ENCODE peak calls at places on chromosome X, in four cellular contexts. One of them, this sample, is unnamed.
A peak's percentile ranks its signal among the peaks of the same experiment; 100 is the strongest.

GRCh38 chrX:54961750-54962149 is 32.2 kb downstream of the PFKFB1 start:
- DNase-seq in NT2/D1: no peak
- DNase-seq in H1: no peak
- DNase-seq in GM12878: no peak
- DNase-seq in this sample: no peak

GRCh38 chrX:132968282-132968681 is 9.9 kb upstream of the HS6ST2 start:
- DNase-seq in GM12878: no peak
- DNase-seq in H1: no peak
- DNase-seq in NT2/D1: no peak
- DNase-seq in this sample: no peak

GRCh38 chrX:10030570-10030969 is 63.4 kb downstream of the CLDN34 start:
- DNase-seq in NT2/D1: no peak
- DNase-seq in GM12878: no peak
- DNase-seq in H1: no peak
- DNase-seq in this sample: peak; percentile 53

GRCh38 chrX:126770179-126770578 is 49.4 kb upstream of the PRR32 start:
- DNase-seq in H1: no peak
- DNase-seq in NT2/D1: peak; percentile 25
- DNase-seq in GM12878: no peak
- DNase-seq in this sample: no peak

GRCh38 chrX:20432048-20432447 is 165.3 kb upstream of the RPS6KA3 start:
- DNase-seq in H1: no peak
- DNase-seq in NT2/D1: no peak
- DNase-seq in GM12878: no peak
- DNase-seq in this sample: no peak

GRCh38 chrX:9677098-9677739 is 88.4 kb downstream of the GPR143 start:
- DNase-seq in NT2/D1: no peak
- DNase-seq in GM12878: peak; percentile 89
- DNase-seq in H1: no peak
- DNase-seq in this sample: no peak

GRCh38 chrX:19007868-19008267 is 24.0 kb upstream of the PHKA2 start:
- DNase-seq in NT2/D1: no peak
- DNase-seq in H1: no peak
- DNase-seq in GM12878: no peak
- DNase-seq in this sample: no peak

GRCh38 chrX:151505796-151506195 is 57.7 kb upstream of the PASD1 start:
- DNase-seq in GM12878: no peak
- DNase-seq in NT2/D1: no peak
- DNase-seq in H1: peak; percentile 44
- DNase-seq in this sample: peak; percentile 3

GRCh38 chrX:3713225-3713936 is at the start of gene PRKX:
- DNase-seq in GM12878: peak; percentile 13
- DNase-seq in NT2/D1: no peak
- DNase-seq in H1: peak; percentile 60
- DNase-seq in this sample: no peak

GRCh38 chrX:41922125-41922521 is 1.2 kb downstream of the CASK start:
- DNase-seq in GM12878: no peak
- DNase-seq in NT2/D1: no peak
- DNase-seq in H1: no peak
- DNase-seq in this sample: no peak

GRCh38 chrX:35285289-35285962 is 342.8 kb downstream of the FAM47B start:
- DNase-seq in H1: no peak
- DNase-seq in NT2/D1: no peak
- DNase-seq in GM12878: no peak
- DNase-seq in this sample: no peak

GRCh38 chrX:33211356-33212254 is at the start of gene DMD:
- DNase-seq in NT2/D1: no peak
- DNase-seq in GM12878: no peak
- DNase-seq in H1: no peak
- DNase-seq in this sample: peak; percentile 1

GRCh38 chrX:22135171-22135711 is 103.1 kb downstream of the PHEX start:
- DNase-seq in GM12878: no peak
- DNase-seq in H1: no peak
- DNase-seq in NT2/D1: no peak
- DNase-seq in this sample: no peak

GRCh38 chrX:153882086-153882498 is 3.9 kb downstream of the L1CAM start:
- DNase-seq in NT2/D1: no peak
- DNase-seq in GM12878: no peak
- DNase-seq in H1: no peak
- DNase-seq in this sample: peak; percentile 84

GRCh38 chrX:136665258-136665900 is 17.4 kb downstream of the CD40LG start:
- DNase-seq in H1: no peak
- DNase-seq in GM12878: no peak
- DNase-seq in NT2/D1: no peak
- DNase-seq in this sample: no peak

GRCh38 chrX:39201305-39201990 is 400.2 kb downstream of the MID1IP1 start:
- DNase-seq in GM12878: no peak
- DNase-seq in H1: no peak
- DNase-seq in NT2/D1: no peak
- DNase-seq in this sample: no peak

GRCh38 chrX:119156241-119156640 is 28.6 kb upstream of the KIAA1210 start:
- DNase-seq in H1: no peak
- DNase-seq in GM12878: no peak
- DNase-seq in NT2/D1: no peak
- DNase-seq in this sample: no peak

GRCh38 chrX:25433307-25433706 is 417.5 kb upstream of the ARX start:
- DNase-seq in NT2/D1: no peak
- DNase-seq in GM12878: no peak
- DNase-seq in H1: no peak
- DNase-seq in this sample: no peak

GRCh38 chrX:10484683-10485247 is 135.6 kb downstream of the MID1 start:
- DNase-seq in NT2/D1: no peak
- DNase-seq in H1: no peak
- DNase-seq in GM12878: no peak
- DNase-seq in this sample: peak; percentile 56

GRCh38 chrX:40578039-40578438 is 2.7 kb upstream of the ATP6AP2 start:
- DNase-seq in NT2/D1: no peak
- DNase-seq in H1: no peak
- DNase-seq in GM12878: no peak
- DNase-seq in this sample: peak; percentile 40

GRCh38 chrX:38563006-38563405 is 1.7 kb downstream of the TSPAN7 start:
- DNase-seq in H1: no peak
- DNase-seq in GM12878: no peak
- DNase-seq in NT2/D1: no peak
- DNase-seq in this sample: peak; percentile 45

GRCh38 chrX:136397001-136397400 is 90.7 kb upstream of the BRS3 start:
- DNase-seq in GM12878: no peak
- DNase-seq in H1: no peak
- DNase-seq in NT2/D1: no peak
- DNase-seq in this sample: peak; percentile 0

GRCh38 chrX:123570011-123570590 is 162.8 kb downstream of the THOC2 start:
- DNase-seq in NT2/D1: no peak
- DNase-seq in H1: no peak
- DNase-seq in GM12878: no peak
- DNase-seq in this sample: no peak

GRCh38 chrX:38654302-38654701 is 93.0 kb downstream of the TSPAN7 start:
- DNase-seq in NT2/D1: peak; percentile 13
- DNase-seq in GM12878: no peak
- DNase-seq in H1: no peak
- DNase-seq in this sample: peak; percentile 36

DNA sequence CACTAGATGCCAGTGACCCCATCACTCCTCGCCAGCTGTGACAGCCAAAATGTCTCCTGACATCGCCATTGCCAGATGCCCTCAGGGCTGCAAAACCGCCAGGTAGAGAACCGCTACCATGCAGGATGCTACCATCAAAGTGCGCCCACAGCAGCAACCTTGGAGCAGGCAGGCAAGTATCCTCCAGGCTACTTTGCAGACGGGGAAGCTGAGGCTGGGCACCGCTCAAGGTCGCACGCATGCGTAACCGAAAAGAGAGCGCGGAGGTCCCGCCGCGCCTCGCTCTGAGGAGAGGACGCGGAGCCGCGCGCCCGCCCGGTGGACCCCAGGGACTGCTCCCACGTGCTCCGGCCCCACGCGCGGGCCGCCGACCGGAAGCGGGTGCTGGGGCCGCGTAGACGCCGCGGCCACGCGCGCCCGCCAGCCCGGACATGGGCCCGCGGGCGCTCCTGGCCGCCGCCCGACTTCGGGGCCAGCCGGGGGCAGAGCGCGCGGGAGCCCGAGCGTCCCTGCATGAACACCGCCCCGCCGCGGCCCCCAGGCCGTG is at the start of gene STS:
- DNase-seq in GM12878: no peak
- DNase-seq in H1: peak; percentile 49
- DNase-seq in NT2/D1: no peak
- DNase-seq in this sample: no peak
- H3K9ac ChIP-seq in GM12878: peak within 1 kb of the TSS; percentile 73
- H3K9ac ChIP-seq in H1: peak within 1 kb of the TSS; percentile 40
- H3K9ac ChIP-seq in NT2/D1: peak within 1 kb of the TSS; percentile 91
- H3K9ac ChIP-seq in this sample: peak within 1 kb of the TSS; percentile 71

GRCh38 chrX:110394653-110395052 is 36.0 kb downstream of the RTL9 start:
- DNase-seq in NT2/D1: no peak
- DNase-seq in H1: no peak
- DNase-seq in GM12878: no peak
- DNase-seq in this sample: no peak
- TF ChIP-seq SUZ12 in NT2/D1: no peak
- TF ChIP-seq SUZ12 in H1: no peak
- TF ChIP-seq SUZ12 in GM12878: no peak
- TF ChIP-seq SUZ12 in this sample: no peak

DNA sequence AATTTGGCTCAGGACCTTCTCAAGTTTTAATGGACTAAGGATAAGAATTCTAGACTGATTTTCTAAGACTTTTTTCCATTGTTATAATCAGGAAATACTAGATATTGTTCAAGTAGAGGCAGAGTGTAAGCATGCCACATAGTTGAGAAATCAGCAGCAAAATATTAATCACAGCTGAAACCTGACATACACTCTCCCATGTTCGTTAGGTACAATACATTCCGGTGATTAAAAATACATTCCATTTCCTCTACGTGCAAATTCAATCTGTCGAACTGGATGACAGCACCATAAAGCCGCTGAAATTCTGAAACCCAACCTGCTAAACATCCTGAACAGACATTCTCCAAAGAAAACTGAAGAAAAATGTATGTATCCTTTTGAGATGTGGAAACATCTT is 587.6 kb upstream of the DIPK2B start:
- DNase-seq in NT2/D1: no peak
- DNase-seq in GM12878: no peak
- DNase-seq in H1: no peak
- DNase-seq in this sample: no peak
- H3K9ac ChIP-seq in NT2/D1: no peak overlapping the region
- H3K9ac ChIP-seq in GM12878: no peak overlapping the region
- H3K9ac ChIP-seq in H1: no peak overlapping the region
- H3K9ac ChIP-seq in this sample: no peak overlapping the region

DNA sequence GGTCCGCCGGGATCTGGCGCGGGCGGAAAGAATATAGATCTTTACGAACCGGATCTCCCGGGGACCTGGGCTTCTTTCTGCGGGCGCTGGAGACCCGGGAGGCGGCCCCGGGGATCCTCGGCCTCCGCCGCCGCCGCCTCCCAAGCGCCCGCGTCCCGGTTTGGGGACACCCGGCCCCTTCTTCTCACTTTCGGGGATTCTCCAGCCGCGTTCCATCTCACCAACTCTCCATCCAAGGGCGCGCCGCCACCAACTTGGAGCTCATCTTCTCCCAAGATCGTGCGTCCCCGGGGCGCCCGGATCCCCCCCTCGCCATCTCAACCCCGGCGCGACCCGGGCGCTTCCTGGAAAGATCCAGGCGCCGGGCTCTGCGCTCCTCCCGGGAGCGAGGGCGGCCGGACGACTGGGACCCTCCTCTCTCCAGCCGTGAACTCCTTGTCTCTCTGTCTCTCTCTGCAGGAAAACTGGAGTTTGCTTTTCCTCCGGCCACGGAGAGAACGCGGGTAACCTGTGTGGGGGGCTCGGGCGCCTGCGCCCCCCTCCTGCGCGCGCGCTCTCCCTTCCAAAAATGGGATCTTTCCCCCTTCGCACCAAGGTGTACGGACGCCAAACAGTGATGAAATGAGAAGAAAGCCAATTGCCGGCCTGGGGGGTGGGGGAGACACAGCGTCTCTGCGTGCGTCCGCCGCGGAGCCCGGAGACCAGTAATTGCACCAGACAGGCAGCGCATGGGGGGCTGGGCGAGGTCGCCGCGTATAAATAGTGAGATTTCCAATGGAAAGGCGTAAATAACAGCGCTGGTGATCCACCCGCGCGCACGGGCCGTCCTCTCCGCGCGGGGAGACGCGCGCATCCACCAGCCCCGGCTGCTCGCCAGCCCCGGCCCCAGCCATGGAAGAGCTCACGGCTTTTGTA is at the start of gene SHOX:
- DNase-seq in GM12878: no peak
- DNase-seq in NT2/D1: no peak
- DNase-seq in H1: no peak
- DNase-seq in this sample: no peak
- TF ChIP-seq SUZ12 in GM12878: no peak
- TF ChIP-seq SUZ12 in NT2/D1: peak; percentile 90
- TF ChIP-seq SUZ12 in H1: peak; percentile 92
- TF ChIP-seq SUZ12 in this sample: no peak

GRCh38 chrX:43655151-43655676 is 885 bp upstream of the MAOA start:
- DNase-seq in H1: peak; percentile 51
- DNase-seq in GM12878: no peak
- DNase-seq in NT2/D1: no peak
- DNase-seq in this sample: no peak
- H3K9ac ChIP-seq in H1: no peak overlapping the region
- H3K9ac ChIP-seq in GM12878: no peak overlapping the region
- H3K9ac ChIP-seq in NT2/D1: peak overlapping the region; percentile 67
- H3K9ac ChIP-seq in this sample: peak overlapping the region; percentile 82

DNA sequence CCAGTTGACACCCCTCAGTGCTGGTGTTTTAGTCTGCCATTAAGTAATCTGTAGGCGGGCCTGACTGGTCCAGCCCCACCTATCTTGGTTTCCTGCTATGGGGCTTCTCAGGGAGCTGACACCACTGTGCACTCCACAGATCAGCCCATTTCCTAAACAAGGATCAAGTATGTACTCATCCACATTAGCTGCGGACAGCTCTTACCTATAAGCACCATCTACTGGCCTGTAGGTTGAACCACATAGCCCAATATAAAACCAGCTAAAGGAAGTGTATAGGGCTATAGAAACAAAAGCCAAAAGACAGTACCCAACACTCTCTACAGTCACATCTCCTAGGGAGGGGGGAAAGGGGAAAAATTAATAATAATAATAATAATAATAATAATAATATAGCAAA is 353.5 kb upstream of the CXorf51B start:
- DNase-seq in GM12878: no peak
- DNase-seq in H1: no peak
- DNase-seq in NT2/D1: no peak
- DNase-seq in this sample: no peak
- TF ChIP-seq SUZ12 in GM12878: no peak
- TF ChIP-seq SUZ12 in H1: no peak
- TF ChIP-seq SUZ12 in NT2/D1: no peak
- TF ChIP-seq SUZ12 in this sample: no peak

GRCh38 chrX:73850124-73851013 is 287.4 kb downstream of the CHIC1 start:
- DNase-seq in H1: no peak
- DNase-seq in NT2/D1: peak; percentile 16
- DNase-seq in GM12878: peak; percentile 62
- DNase-seq in this sample: peak; percentile 1
- H3K9ac ChIP-seq in H1: no peak overlapping the region
- H3K9ac ChIP-seq in NT2/D1: no peak overlapping the region
- H3K9ac ChIP-seq in GM12878: no peak overlapping the region
- H3K9ac ChIP-seq in this sample: no peak overlapping the region

This sample was measured in HepG2.